ENCODE peak calls at places on chromosomes 4 and X, in ten cellular contexts. B, A, H, T, E, F, Z, L, R and V are unnamed samples.

GRCh38 chr4:145956288-145956890 is 17.8 kb upstream of the ZNF827 start:
- DNase-seq in B (peak; percentile 10), A (no peak), H (peak; percentile 51), T (no peak), E (peak; percentile 58), F (no peak), Z (no peak), L (no peak), R (no peak), V (peak; percentile 33)

GRCh38 chr4:40587826-40588225 is 41.8 kb downstream of the RBM47 start:
- DNase-seq in B (peak; percentile 41), A (no peak), H (peak; percentile 72), T (no peak), E (no peak), F (peak; percentile 44), Z (no peak), L (peak; percentile 60), R (no peak), V (peak; percentile 77)

GRCh38 chr4:10180927-10181744 is 64.5 kb upstream of the WDR1 start:
- DNase-seq in B (no peak), A (peak; percentile 32), H (peak; percentile 90), T (no peak), E (no peak), F (no peak), Z (no peak), L (no peak), R (no peak), V (peak; percentile 80)

GRCh38 chr4:76301068-76301774 is 5.3 kb upstream of the STBD1 start:
- DNase-seq in B (peak; percentile 43), A (no peak), H (peak; percentile 48), T (no peak), E (no peak), F (no peak), Z (peak; percentile 40), L (no peak), R (peak; percentile 43), V (peak; percentile 85)

GRCh38 chr4:185580699-185581098 is 45.4 kb upstream of the PDLIM3 start:
- DNase-seq in B (no peak), A (no peak), H (no peak), T (no peak), E (no peak), F (no peak), Z (no peak), L (no peak), R (no peak), V (no peak)

GRCh38 chrX:119419146-119419545 is 20.0 kb downstream of the SLC25A43 start:
- DNase-seq in B (no peak), A (no peak), H (no peak), T (no peak), E (no peak), F (no peak), Z (no peak), L (no peak), R (no peak), V (no peak)

GRCh38 chr4:80500593-80500992 is 165.1 kb downstream of the CFAP299 start:
- DNase-seq in B (no peak), A (no peak), H (no peak), T (no peak), E (no peak), F (no peak), Z (no peak), L (no peak), R (no peak), V (no peak)

GRCh38 chr4:105473340-105474109 is at the start of gene PPA2:
- DNase-seq in B (peak; percentile 70), A (peak; percentile 93), H (peak; percentile 93), T (peak; percentile 76), E (peak; percentile 73), F (peak; percentile 89), Z (peak; percentile 74), L (peak; percentile 96), R (peak; percentile 43), V (peak; percentile 79)

GRCh38 chrX:43949669-43950068 is 23.5 kb downstream of the NDP start:
- DNase-seq in B (no peak), A (peak; percentile 41), H (peak; percentile 8), T (no peak), E (peak; percentile 32), F (no peak), Z (no peak), L (peak; percentile 44), R (peak; percentile 40), V (no peak)

GRCh38 chr4:81896936-81897335 is 425.2 kb upstream of the RASGEF1B start:
- DNase-seq in B (peak; percentile 1), A (no peak), H (no peak), T (no peak), E (no peak), F (no peak), Z (no peak), L (no peak), R (no peak), V (no peak)

GRCh38 chr4:145722561-145722960 is 42.6 kb downstream of the C4orf51 start:
- DNase-seq in B (no peak), A (no peak), H (no peak), T (no peak), E (no peak), F (no peak), Z (no peak), L (no peak), R (no peak), V (no peak)

GRCh38 chrX:116873678-116874077 is 410.9 kb upstream of the CT83 start:
- DNase-seq in B (peak; percentile 37), A (no peak), H (peak; percentile 0), T (no peak), E (no peak), F (no peak), Z (no peak), L (no peak), R (no peak), V (peak; percentile 48)

GRCh38 chr4:174592256-174592984 is 70.1 kb upstream of the HPGD start:
- DNase-seq in B (no peak), A (no peak), H (no peak), T (no peak), E (no peak), F (no peak), Z (no peak), L (no peak), R (no peak), V (no peak)

DNA sequence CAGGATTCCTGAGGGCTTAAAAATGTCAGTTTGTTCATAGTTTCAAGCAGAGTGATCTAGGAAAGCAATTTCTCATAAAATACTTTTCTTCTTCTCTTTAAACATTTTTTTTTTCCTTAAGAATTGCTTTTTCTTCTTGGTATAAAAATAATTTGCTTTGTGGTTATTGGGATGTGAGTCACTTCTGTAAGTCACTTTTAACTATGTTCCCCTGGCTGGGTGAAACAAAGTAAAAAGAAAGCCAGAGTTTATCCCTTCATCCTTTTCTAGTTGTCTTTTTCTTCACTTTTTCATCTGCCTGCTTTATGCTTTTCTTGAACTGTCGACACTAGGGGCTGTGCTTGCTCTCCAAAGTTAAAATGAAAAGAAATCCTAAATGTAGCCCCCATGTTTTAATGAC is 33.5 kb downstream of the ARSJ start:
- DNase-seq in B (no peak), A (no peak), H (no peak), T (no peak), E (no peak), F (no peak), Z (no peak), L (no peak), R (no peak), V (peak; percentile 61)
- TF ChIP-seq CTCF in B (no peak), A (no peak), H (no peak), T (no peak), E (no peak), F (no peak), Z (no peak), L (no peak), R (no peak), V (no peak)

DNA sequence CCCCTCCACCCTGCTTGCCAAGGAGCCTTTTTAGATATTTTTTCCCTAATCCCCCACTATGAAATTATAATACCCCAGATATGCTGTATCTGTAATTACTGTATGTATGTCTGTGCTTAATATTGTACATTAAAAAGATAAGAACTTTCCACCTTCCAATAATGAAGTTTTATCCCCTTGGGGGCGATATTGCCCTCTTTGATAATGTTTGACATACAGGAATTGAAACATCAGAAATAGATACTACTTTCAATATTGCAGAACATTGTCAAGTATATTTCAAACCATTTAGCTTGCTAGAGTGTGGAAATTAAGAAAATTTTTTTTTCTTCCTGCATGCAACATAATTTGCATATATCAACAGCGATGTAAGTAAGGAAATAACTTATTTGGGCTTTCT is 58.9 kb downstream of the NAF1 start:
- DNase-seq in B (no peak), A (no peak), H (peak; percentile 28), T (no peak), E (no peak), F (no peak), Z (peak; percentile 16), L (no peak), R (no peak), V (peak; percentile 16)
- TF ChIP-seq CTCF in B (no peak), A (no peak), H (no peak), T (no peak), E (peak; percentile 15), F (no peak), Z (no peak), L (peak; percentile 17), R (peak; percentile 14), V (peak; percentile 72)

GRCh38 chr4:22343606-22344005 is 172.3 kb downstream of the ADGRA3 start:
- DNase-seq in B (no peak), A (no peak), H (no peak), T (no peak), E (no peak), F (no peak), Z (no peak), L (no peak), R (no peak), V (no peak)

GRCh38 chr4:22345055-22345454 is 170.8 kb downstream of the ADGRA3 start:
- DNase-seq in B (no peak), A (no peak), H (no peak), T (no peak), E (no peak), F (no peak), Z (no peak), L (no peak), R (no peak), V (no peak)

GRCh38 chr4:22348410-22348809 is 167.5 kb downstream of the ADGRA3 start:
- DNase-seq in B (no peak), A (no peak), H (peak; percentile 2), T (no peak), E (no peak), F (no peak), Z (no peak), L (no peak), R (no peak), V (peak; percentile 16)

GRCh38 chr4:22345678-22346077 is 170.2 kb downstream of the ADGRA3 start:
- DNase-seq in B (no peak), A (no peak), H (peak; percentile 5), T (no peak), E (no peak), F (no peak), Z (no peak), L (no peak), R (no peak), V (no peak)
- TF ChIP-seq CTCF in B (no peak), A (no peak), H (no peak), T (no peak), E (no peak), F (no peak), Z (no peak), L (no peak), R (no peak), V (no peak)

DNA sequence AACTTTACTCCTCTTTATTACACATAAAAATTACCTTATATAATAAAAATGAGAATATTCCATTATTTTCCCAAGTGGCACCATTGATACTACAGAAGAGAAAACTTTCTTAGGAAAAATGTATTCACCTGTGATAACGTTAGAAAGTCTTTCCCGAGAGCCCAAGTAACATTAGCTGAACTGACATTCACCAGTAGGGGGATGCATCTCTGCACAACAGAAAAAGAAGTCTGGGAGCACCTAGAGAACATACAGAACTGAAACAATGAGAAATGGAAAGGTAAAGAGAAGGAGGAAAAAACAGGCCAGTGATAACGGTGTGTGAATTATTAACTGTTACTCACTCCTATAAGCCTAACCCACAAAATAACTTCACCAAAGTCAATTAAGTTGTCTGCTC is 423.3 kb downstream of the CENPC start:
- DNase-seq in B (no peak), A (no peak), H (peak; percentile 1), T (no peak), E (peak; percentile 31), F (no peak), Z (no peak), L (no peak), R (no peak), V (no peak)
- TF ChIP-seq CTCF in B (no peak), A (peak; percentile 13), H (peak; percentile 20), T (no peak), E (peak; percentile 61), F (no peak), Z (peak; percentile 50), L (no peak), R (no peak), V (no peak)